ENCODE peak calls at places on chromosomes 3 and 15, in eight cellular contexts. One of them, this sample, is unnamed.

GRCh38 chr15:79524531-79524930 is 92.4 kb downstream of the MINAR1 start:
- DNase-seq in HFF-Myc: no peak
- DNase-seq in neural progenitor cell: no peak
- DNase-seq in astrocyte: no peak
- DNase-seq in CD8-positive, alpha-beta T cell: no peak
- DNase-seq in IMR-90: no peak
- DNase-seq in HFFc6: no peak
- DNase-seq in glutamatergic neuron: no peak
- DNase-seq in this sample: no peak

GRCh38 chr3:129077222-129077621 is 16.6 kb downstream of the GP9 start:
- DNase-seq in glutamatergic neuron: no peak
- DNase-seq in astrocyte: no peak
- DNase-seq in IMR-90: peak
- DNase-seq in CD8-positive, alpha-beta T cell: no peak
- DNase-seq in neural progenitor cell: no peak
- DNase-seq in HFFc6: peak
- DNase-seq in HFF-Myc: no peak
- DNase-seq in this sample: no peak

GRCh38 chr3:185089751-185090150 is 63.1 kb downstream of the C3orf70 start:
- DNase-seq in HFFc6: no peak
- DNase-seq in astrocyte: no peak
- DNase-seq in IMR-90: no peak
- DNase-seq in glutamatergic neuron: no peak
- DNase-seq in HFF-Myc: no peak
- DNase-seq in neural progenitor cell: no peak
- DNase-seq in CD8-positive, alpha-beta T cell: no peak
- DNase-seq in this sample: no peak

GRCh38 chr15:77118787-77119410 is 48.0 kb upstream of the TSPAN3 start:
- DNase-seq in neural progenitor cell: peak
- DNase-seq in HFFc6: peak
- DNase-seq in HFF-Myc: peak
- DNase-seq in astrocyte: peak
- DNase-seq in CD8-positive, alpha-beta T cell: no peak
- DNase-seq in IMR-90: peak
- DNase-seq in glutamatergic neuron: no peak
- DNase-seq in this sample: no peak

GRCh38 chr3:187077085-187077484 is 62.2 kb downstream of the RPL39L start:
- DNase-seq in HFFc6: no peak
- DNase-seq in neural progenitor cell: no peak
- DNase-seq in IMR-90: no peak
- DNase-seq in glutamatergic neuron: no peak
- DNase-seq in CD8-positive, alpha-beta T cell: no peak
- DNase-seq in astrocyte: no peak
- DNase-seq in HFF-Myc: no peak
- DNase-seq in this sample: no peak

GRCh38 chr3:17832021-17832420 is 89.6 kb upstream of the TBC1D5 start:
- DNase-seq in glutamatergic neuron: no peak
- DNase-seq in CD8-positive, alpha-beta T cell: no peak
- DNase-seq in neural progenitor cell: no peak
- DNase-seq in IMR-90: no peak
- DNase-seq in HFFc6: no peak
- DNase-seq in HFF-Myc: no peak
- DNase-seq in astrocyte: no peak
- DNase-seq in this sample: no peak

GRCh38 chr3:173748140-173748539 is 350.6 kb downstream of the NLGN1 start:
- DNase-seq in astrocyte: no peak
- DNase-seq in glutamatergic neuron: no peak
- DNase-seq in CD8-positive, alpha-beta T cell: no peak
- DNase-seq in HFF-Myc: no peak
- DNase-seq in HFFc6: no peak
- DNase-seq in IMR-90: no peak
- DNase-seq in neural progenitor cell: no peak
- DNase-seq in this sample: no peak

GRCh38 chr3:9615003-9615628 is 34.2 kb upstream of the MTMR14 start:
- DNase-seq in neural progenitor cell: no peak
- DNase-seq in HFFc6: no peak
- DNase-seq in glutamatergic neuron: no peak
- DNase-seq in CD8-positive, alpha-beta T cell: no peak
- DNase-seq in HFF-Myc: no peak
- DNase-seq in IMR-90: no peak
- DNase-seq in astrocyte: no peak
- DNase-seq in this sample: no peak

GRCh38 chr15:69314174-69314573 is 15.5 kb downstream of the PAQR5 start:
- DNase-seq in IMR-90: no peak
- DNase-seq in CD8-positive, alpha-beta T cell: no peak
- DNase-seq in astrocyte: no peak
- DNase-seq in neural progenitor cell: no peak
- DNase-seq in HFF-Myc: no peak
- DNase-seq in glutamatergic neuron: no peak
- DNase-seq in HFFc6: no peak
- DNase-seq in this sample: no peak

GRCh38 chr3:195896361-195897080 is 11.8 kb downstream of the TNK2 start:
- DNase-seq in IMR-90: peak
- DNase-seq in HFFc6: peak
- DNase-seq in neural progenitor cell: peak
- DNase-seq in glutamatergic neuron: no peak
- DNase-seq in astrocyte: peak
- DNase-seq in HFF-Myc: no peak
- DNase-seq in CD8-positive, alpha-beta T cell: no peak
- DNase-seq in this sample: no peak

GRCh38 chr3:147680820-147681488 is 271.8 kb downstream of the ZIC1 start:
- DNase-seq in HFF-Myc: no peak
- DNase-seq in neural progenitor cell: no peak
- DNase-seq in IMR-90: peak
- DNase-seq in astrocyte: peak
- DNase-seq in CD8-positive, alpha-beta T cell: no peak
- DNase-seq in glutamatergic neuron: peak
- DNase-seq in HFFc6: no peak
- DNase-seq in this sample: no peak

GRCh38 chr3:40008796-40009195 is 199.4 kb downstream of the MYRIP start:
- DNase-seq in IMR-90: no peak
- DNase-seq in HFF-Myc: no peak
- DNase-seq in astrocyte: no peak
- DNase-seq in CD8-positive, alpha-beta T cell: no peak
- DNase-seq in glutamatergic neuron: no peak
- DNase-seq in HFFc6: no peak
- DNase-seq in neural progenitor cell: no peak
- DNase-seq in this sample: no peak

GRCh38 chr3:9420850-9421549 is 23.6 kb downstream of the SETD5 start:
- DNase-seq in HFF-Myc: no peak
- DNase-seq in neural progenitor cell: no peak
- DNase-seq in glutamatergic neuron: no peak
- DNase-seq in IMR-90: peak
- DNase-seq in astrocyte: peak
- DNase-seq in CD8-positive, alpha-beta T cell: no peak
- DNase-seq in HFFc6: no peak
- DNase-seq in this sample: no peak

GRCh38 chr3:97821413-97821809 is 400 bp upstream of the CRYBG3 start:
- DNase-seq in astrocyte: peak
- DNase-seq in HFF-Myc: no peak
- DNase-seq in IMR-90: no peak
- DNase-seq in HFFc6: peak
- DNase-seq in CD8-positive, alpha-beta T cell: no peak
- DNase-seq in glutamatergic neuron: peak
- DNase-seq in neural progenitor cell: no peak
- DNase-seq in this sample: no peak

GRCh38 chr3:191328383-191328962 is 721 bp upstream of the CCDC50 start:
- DNase-seq in CD8-positive, alpha-beta T cell: no peak
- DNase-seq in astrocyte: peak
- DNase-seq in HFF-Myc: no peak
- DNase-seq in IMR-90: no peak
- DNase-seq in neural progenitor cell: no peak
- DNase-seq in HFFc6: no peak
- DNase-seq in glutamatergic neuron: no peak
- DNase-seq in this sample: no peak

GRCh38 chr3:129045675-129046036 is 14.9 kb upstream of the GP9 start:
- DNase-seq in HFF-Myc: no peak
- DNase-seq in astrocyte: no peak
- DNase-seq in glutamatergic neuron: no peak
- DNase-seq in neural progenitor cell: no peak
- DNase-seq in IMR-90: no peak
- DNase-seq in HFFc6: no peak
- DNase-seq in CD8-positive, alpha-beta T cell: no peak
- DNase-seq in this sample: no peak

DNA sequence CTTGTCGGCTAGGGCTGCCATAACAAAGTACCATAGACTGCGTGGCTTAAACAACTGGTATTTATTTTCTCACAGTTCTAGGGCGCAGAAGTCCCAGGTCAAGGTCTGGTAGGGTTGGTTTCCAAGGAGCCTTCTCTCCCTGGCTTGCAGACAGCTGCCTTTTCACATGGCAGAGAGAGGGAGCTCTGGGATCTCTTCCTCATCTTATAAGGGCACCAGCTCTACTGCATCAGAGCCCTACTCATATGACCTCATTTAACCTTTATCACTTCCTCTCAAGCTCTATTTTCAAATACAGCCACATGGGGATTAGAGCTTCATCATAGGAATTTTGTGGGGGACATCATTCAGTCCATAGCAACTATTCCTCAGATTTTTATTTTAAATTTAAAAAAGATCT is 17.6 kb upstream of the PAQR9 start:
- DNase-seq in CD8-positive, alpha-beta T cell: no peak
- DNase-seq in HFFc6: no peak
- DNase-seq in astrocyte: no peak
- DNase-seq in HFF-Myc: no peak
- DNase-seq in glutamatergic neuron: no peak
- DNase-seq in neural progenitor cell: peak
- DNase-seq in IMR-90: no peak
- DNase-seq in this sample: no peak
- TF ChIP-seq CTCF in CD8-positive, alpha-beta T cell: no peak
- TF ChIP-seq CTCF in HFFc6: no peak
- TF ChIP-seq CTCF in astrocyte: no peak
- TF ChIP-seq CTCF in HFF-Myc: peak
- TF ChIP-seq CTCF in glutamatergic neuron: no peak
- TF ChIP-seq CTCF in neural progenitor cell: no peak
- TF ChIP-seq CTCF in IMR-90: no peak
- TF ChIP-seq CTCF in this sample: no peak

DNA sequence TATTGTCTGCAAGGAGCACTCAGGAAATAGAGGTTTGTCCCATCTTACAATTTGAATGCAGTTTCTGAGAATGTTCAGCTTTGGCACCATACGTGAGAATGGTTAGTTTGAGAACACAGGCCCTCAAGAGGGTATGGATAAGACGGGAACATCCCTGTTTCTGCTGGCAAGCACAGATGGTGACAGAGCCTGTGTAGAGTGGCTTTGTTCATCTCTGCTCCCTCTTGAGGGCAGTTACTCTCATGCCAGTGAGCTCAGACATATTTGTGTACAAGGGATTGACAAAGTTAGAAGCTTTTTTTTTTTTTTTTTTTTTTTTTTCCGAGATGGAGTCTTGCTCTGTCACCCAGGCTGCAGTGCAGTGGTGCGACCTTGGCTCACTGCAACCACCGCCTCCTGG is 71.5 kb upstream of the FILIP1L start:
- DNase-seq in neural progenitor cell: no peak
- DNase-seq in glutamatergic neuron: no peak
- DNase-seq in CD8-positive, alpha-beta T cell: no peak
- DNase-seq in HFFc6: peak
- DNase-seq in astrocyte: no peak
- DNase-seq in HFF-Myc: no peak
- DNase-seq in IMR-90: no peak
- DNase-seq in this sample: no peak
- TF ChIP-seq CTCF in neural progenitor cell: no peak
- TF ChIP-seq CTCF in glutamatergic neuron: no peak
- TF ChIP-seq CTCF in CD8-positive, alpha-beta T cell: no peak
- TF ChIP-seq CTCF in HFFc6: peak
- TF ChIP-seq CTCF in astrocyte: no peak
- TF ChIP-seq CTCF in HFF-Myc: no peak
- TF ChIP-seq CTCF in IMR-90: no peak
- TF ChIP-seq CTCF in this sample: no peak

DNA sequence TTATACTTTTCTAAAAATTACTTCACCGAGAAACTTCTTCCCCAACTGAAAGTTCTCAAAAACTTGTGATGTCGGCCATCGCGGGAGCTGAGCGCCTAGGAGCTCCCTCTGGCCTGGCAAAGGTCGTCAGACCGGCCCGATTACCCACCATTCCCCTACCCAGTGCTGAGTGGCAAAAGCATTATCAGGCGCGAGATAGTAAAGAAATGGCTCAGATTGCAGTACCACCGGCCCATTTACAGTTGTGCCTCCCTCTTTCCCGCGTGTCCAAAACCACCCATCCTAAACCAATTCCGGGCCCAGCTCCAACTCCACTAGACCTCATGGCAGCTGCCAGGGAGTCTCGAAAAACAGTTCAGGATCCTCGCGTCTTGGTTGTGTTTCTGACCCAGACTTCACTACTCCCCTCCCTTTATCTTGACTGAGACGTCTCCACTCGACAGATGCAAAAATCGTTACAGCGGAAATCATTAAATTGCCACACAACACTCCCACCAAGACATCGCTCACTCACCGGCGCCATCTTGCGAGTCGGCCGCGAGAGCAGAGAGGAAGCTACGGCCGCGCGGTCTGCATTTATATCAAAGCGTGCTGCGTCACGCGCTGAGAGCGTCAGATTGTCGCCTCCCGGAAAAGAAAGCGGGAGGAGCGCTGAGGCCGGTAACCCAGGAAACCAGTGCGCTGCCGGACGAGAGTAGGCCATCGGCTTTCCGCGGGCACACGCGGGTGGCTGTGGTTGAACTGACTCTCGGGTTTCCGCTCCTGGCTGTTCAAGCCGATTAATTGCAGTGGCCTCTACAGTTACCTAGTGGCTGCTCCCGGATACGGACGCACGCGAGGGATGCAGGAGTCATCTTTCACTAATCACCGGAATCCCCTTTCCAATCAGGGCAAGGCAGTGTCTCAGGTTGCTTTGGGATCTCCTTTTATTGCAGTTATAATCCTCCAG is at the start of gene RPL22L1:
- DNase-seq in neural progenitor cell: peak
- DNase-seq in CD8-positive, alpha-beta T cell: peak
- DNase-seq in HFFc6: peak
- DNase-seq in IMR-90: peak
- DNase-seq in glutamatergic neuron: peak
- DNase-seq in astrocyte: peak
- DNase-seq in HFF-Myc: peak
- DNase-seq in this sample: peak
- TF ChIP-seq CTCF in neural progenitor cell: peak
- TF ChIP-seq CTCF in CD8-positive, alpha-beta T cell: no peak
- TF ChIP-seq CTCF in HFFc6: peak
- TF ChIP-seq CTCF in IMR-90: peak
- TF ChIP-seq CTCF in glutamatergic neuron: no peak
- TF ChIP-seq CTCF in astrocyte: no peak
- TF ChIP-seq CTCF in HFF-Myc: no peak
- TF ChIP-seq CTCF in this sample: no peak

DNA sequence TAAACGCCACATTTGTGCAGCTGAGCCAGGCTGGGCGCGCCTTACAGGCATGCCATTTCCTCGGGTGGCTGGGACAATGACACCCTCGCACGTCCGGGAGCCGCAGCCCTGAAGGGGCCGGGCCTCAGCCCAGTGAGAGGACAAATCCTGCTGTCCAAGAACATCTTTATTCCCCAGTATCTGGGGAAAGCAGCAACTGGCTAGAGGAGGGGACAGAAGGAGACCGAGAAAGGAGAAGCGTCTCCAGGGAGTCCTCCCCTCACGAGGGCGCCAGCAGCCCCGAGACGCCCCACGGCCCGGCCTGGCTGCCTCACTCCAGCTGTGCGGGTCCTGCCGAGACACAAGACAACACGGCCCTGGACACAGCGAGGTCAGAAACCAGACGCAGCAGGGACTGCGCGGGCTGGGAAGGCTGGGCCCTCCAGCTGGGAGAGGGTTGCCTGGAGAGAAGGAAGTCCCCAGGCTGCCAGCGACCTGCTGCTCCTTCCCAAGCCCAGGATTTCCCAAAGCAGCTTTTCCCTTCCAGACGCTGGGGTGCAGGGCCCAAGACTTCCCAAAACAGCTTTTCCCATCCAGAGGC is 130.2 kb downstream of the CHSY1 start:
- DNase-seq in neural progenitor cell: peak
- DNase-seq in glutamatergic neuron: peak
- DNase-seq in HFFc6: peak
- DNase-seq in IMR-90: peak
- DNase-seq in HFF-Myc: no peak
- DNase-seq in CD8-positive, alpha-beta T cell: no peak
- DNase-seq in astrocyte: peak
- DNase-seq in this sample: no peak
- TF ChIP-seq CTCF in neural progenitor cell: peak
- TF ChIP-seq CTCF in glutamatergic neuron: no peak
- TF ChIP-seq CTCF in HFFc6: peak
- TF ChIP-seq CTCF in IMR-90: peak
- TF ChIP-seq CTCF in HFF-Myc: peak
- TF ChIP-seq CTCF in CD8-positive, alpha-beta T cell: no peak
- TF ChIP-seq CTCF in astrocyte: no peak
- TF ChIP-seq CTCF in this sample: no peak